ENCODE peak calls at places on chromosomes 7 and 10, in four cellular contexts. One of them, this sample, is unnamed. For H3K9me3, the result is how much of the 10 kb centered on the place peaks cover.

GRCh38 chr7:138527746-138528223 is 67.7 kb downstream of the TRIM24 start:
- DNase-seq in tibial nerve: no peak
- DNase-seq in H9: no peak
- DNase-seq in thoracic aorta: no peak
- DNase-seq in this sample: no peak

GRCh38 chr10:14403846-14404623 is 73.3 kb upstream of the FRMD4A start:
- DNase-seq in tibial nerve: no peak
- DNase-seq in H9: no peak
- DNase-seq in thoracic aorta: no peak
- DNase-seq in this sample: no peak

GRCh38 chr7:134702366-134703240 is 56.0 kb downstream of the BPGM start:
- DNase-seq in tibial nerve: no peak
- DNase-seq in H9: no peak
- DNase-seq in thoracic aorta: no peak
- DNase-seq in this sample: no peak

GRCh38 chr7:79622781-79623180 is 169.3 kb upstream of the MAGI2 start:
- DNase-seq in tibial nerve: no peak
- DNase-seq in H9: no peak
- DNase-seq in thoracic aorta: no peak
- DNase-seq in this sample: no peak

GRCh38 chr7:148116195-148116594 is 474.4 kb upstream of the C7orf33 start:
- DNase-seq in tibial nerve: no peak
- DNase-seq in H9: no peak
- DNase-seq in thoracic aorta: no peak
- DNase-seq in this sample: no peak

GRCh38 chr10:63346015-63346441 is 119.7 kb downstream of the JMJD1C start:
- DNase-seq in tibial nerve: no peak
- DNase-seq in H9: no peak
- DNase-seq in thoracic aorta: no peak
- DNase-seq in this sample: no peak

GRCh38 chr7:36943591-36944430 is 219.5 kb upstream of the AOAH start:
- DNase-seq in tibial nerve: no peak
- DNase-seq in H9: no peak
- DNase-seq in thoracic aorta: no peak
- DNase-seq in this sample: no peak

GRCh38 chr7:84624527-84624926 is 429.9 kb upstream of the SEMA3A start:
- DNase-seq in tibial nerve: no peak
- DNase-seq in H9: no peak
- DNase-seq in thoracic aorta: no peak
- DNase-seq in this sample: no peak

GRCh38 chr7:68841004-68841403 is 757.3 kb upstream of the AUTS2 start:
- DNase-seq in tibial nerve: no peak
- DNase-seq in H9: no peak
- DNase-seq in thoracic aorta: no peak
- DNase-seq in this sample: no peak

GRCh38 chr10:74825371-74826141 is 844 bp upstream of the KAT6B start:
- DNase-seq in tibial nerve: no peak
- DNase-seq in H9: no peak
- DNase-seq in thoracic aorta: no peak
- DNase-seq in this sample: peak

GRCh38 chr10:11009471-11010308 is 8.0 kb upstream of the CELF2 start:
- DNase-seq in tibial nerve: no peak
- DNase-seq in H9: no peak
- DNase-seq in thoracic aorta: no peak
- DNase-seq in this sample: no peak

GRCh38 chr10:99619090-99619800 is 994 bp downstream of the SLC25A28 start:
- DNase-seq in tibial nerve: no peak
- DNase-seq in H9: no peak
- DNase-seq in thoracic aorta: no peak
- DNase-seq in this sample: no peak

GRCh38 chr10:43049081-43049551 is 27.8 kb upstream of the RET start:
- DNase-seq in tibial nerve: no peak
- DNase-seq in H9: no peak
- DNase-seq in thoracic aorta: no peak
- DNase-seq in this sample: peak

GRCh38 chr7:17097668-17098297 is 200.7 kb upstream of the AHR start:
- DNase-seq in tibial nerve: no peak
- DNase-seq in H9: no peak
- DNase-seq in thoracic aorta: no peak
- DNase-seq in this sample: no peak

GRCh38 chr7:111198255-111198654 is 107.3 kb downstream of the LRRN3 start:
- DNase-seq in tibial nerve: peak
- DNase-seq in H9: no peak
- DNase-seq in thoracic aorta: no peak
- DNase-seq in this sample: no peak

GRCh38 chr7:137755438-137755837 is 91.3 kb downstream of the DGKI start:
- DNase-seq in tibial nerve: no peak
- DNase-seq in H9: no peak
- DNase-seq in thoracic aorta: no peak
- DNase-seq in this sample: no peak

GRCh38 chr10:17026686-17027485 is 102.7 kb downstream of the CUBN start:
- DNase-seq in tibial nerve: no peak
- DNase-seq in H9: no peak
- DNase-seq in thoracic aorta: no peak
- DNase-seq in this sample: no peak

GRCh38 chr10:24202181-24202570 is 6.8 kb upstream of the KIAA1217 start:
- DNase-seq in tibial nerve: no peak
- DNase-seq in H9: peak
- DNase-seq in thoracic aorta: no peak
- DNase-seq in this sample: no peak

GRCh38 chr10:88389456-88389855 is 193.7 kb downstream of the RNLS start:
- DNase-seq in tibial nerve: peak
- DNase-seq in H9: no peak
- DNase-seq in thoracic aorta: no peak
- DNase-seq in this sample: no peak

GRCh38 chr10:100009283-100009792 is 409 bp downstream of the DNMBP start:
- DNase-seq in tibial nerve: peak
- DNase-seq in H9: no peak
- DNase-seq in thoracic aorta: no peak
- DNase-seq in this sample: peak

GRCh38 chr7:79142706-79143105 is 310.8 kb downstream of the MAGI2 start:
- DNase-seq in tibial nerve: no peak
- DNase-seq in H9: no peak
- DNase-seq in thoracic aorta: no peak
- DNase-seq in this sample: no peak

GRCh38 chr10:17476073-17476472 is 21.7 kb upstream of the ST8SIA6 start:
- DNase-seq in tibial nerve: no peak
- DNase-seq in H9: no peak
- DNase-seq in thoracic aorta: no peak
- DNase-seq in this sample: no peak

GRCh38 chr10:80664071-80664680 is 126.5 kb downstream of the SH2D4B start:
- DNase-seq in tibial nerve: peak
- DNase-seq in H9: peak
- DNase-seq in thoracic aorta: peak
- DNase-seq in this sample: no peak

GRCh38 chr10:77837248-77837924 is 89.2 kb downstream of the DLG5 start:
- DNase-seq in tibial nerve: peak
- DNase-seq in H9: peak
- DNase-seq in thoracic aorta: no peak
- DNase-seq in this sample: no peak

GRCh38 chr10:125161570-125162139 is 1.3 kb upstream of the CTBP2 start:
- DNase-seq in tibial nerve: no peak
- DNase-seq in H9: no peak
- DNase-seq in thoracic aorta: no peak
- DNase-seq in this sample: no peak

GRCh38 chr10:125160856-125161569 is 650 bp upstream of the CTBP2 start:
- DNase-seq in tibial nerve: peak
- DNase-seq in H9: peak
- DNase-seq in thoracic aorta: no peak
- DNase-seq in this sample: peak

GRCh38 chr10:125163803-125164202 is 3.4 kb upstream of the CTBP2 start:
- DNase-seq in tibial nerve: no peak
- DNase-seq in H9: no peak
- DNase-seq in thoracic aorta: no peak
- DNase-seq in this sample: peak

GRCh38 chr10:125164421-125164820 is 4.1 kb upstream of the CTBP2 start:
- DNase-seq in tibial nerve: no peak
- DNase-seq in H9: no peak
- DNase-seq in thoracic aorta: no peak
- DNase-seq in this sample: no peak

DNA sequence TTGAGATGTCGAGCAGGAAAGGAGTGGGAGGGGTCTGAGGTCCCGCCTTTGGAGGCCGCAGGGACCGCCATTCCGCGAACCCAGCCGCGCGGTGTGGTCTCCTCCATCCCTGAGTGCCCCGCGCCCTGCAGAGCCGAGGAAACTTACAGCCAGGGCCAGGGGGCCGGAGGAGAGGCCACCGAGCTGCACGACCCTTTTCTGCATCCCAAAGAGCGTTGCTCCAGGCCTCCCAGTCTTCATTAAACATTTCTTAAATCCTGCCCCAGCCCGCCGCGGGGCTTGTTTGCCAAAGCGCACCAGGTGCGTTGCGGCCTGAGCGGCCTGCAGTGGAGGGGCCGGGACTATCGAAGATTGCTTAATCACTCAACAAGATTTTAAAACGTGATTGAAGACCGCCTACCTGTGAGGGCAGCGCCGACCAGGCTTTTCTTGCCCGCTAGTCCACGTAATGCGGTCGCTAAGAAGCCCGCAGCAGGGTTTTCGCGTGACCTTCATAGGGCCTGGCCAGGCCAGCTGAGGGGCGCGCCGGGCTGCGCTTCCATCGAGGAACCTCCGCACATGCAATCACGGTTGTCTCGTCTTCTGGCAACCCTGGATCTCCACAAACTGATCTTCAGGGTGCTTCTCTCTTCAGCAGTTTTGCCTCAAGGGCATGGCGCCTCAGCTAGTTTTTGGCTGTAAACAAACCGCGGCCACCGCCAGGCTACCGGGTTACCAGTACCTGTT is 2.0 kb upstream of the CTBP2 start:
- DNase-seq in tibial nerve: no peak
- DNase-seq in H9: peak
- DNase-seq in thoracic aorta: no peak
- DNase-seq in this sample: peak
- H3K27ac ChIP-seq in tibial nerve: no peak
- H3K27ac ChIP-seq in H9: peak
- H3K27ac ChIP-seq in thoracic aorta: peak
- H3K27ac ChIP-seq in this sample: peak

GRCh38 chr7:57204411-57204811 is 72.2 kb upstream of the ZNF479 start:
- DNase-seq in tibial nerve: no peak
- DNase-seq in H9: no peak
- DNase-seq in thoracic aorta: no peak
- DNase-seq in this sample: no peak
- H3K9me3 ChIP-seq in tibial nerve: under half
- H3K9me3 ChIP-seq in H9: half or more
- H3K9me3 ChIP-seq in thoracic aorta: under half
- H3K9me3 ChIP-seq in this sample: under half

GRCh38 chr10:102431452-102432124 is 786 bp downstream of the CUEDC2 start:
- DNase-seq in tibial nerve: no peak
- DNase-seq in H9: no peak
- DNase-seq in thoracic aorta: no peak
- DNase-seq in this sample: no peak
- TF ChIP-seq CTCF in tibial nerve: no peak
- TF ChIP-seq CTCF in H9: no peak
- TF ChIP-seq CTCF in thoracic aorta: no peak
- TF ChIP-seq CTCF in this sample: no peak

GRCh38 chr10:32246685-32247084 is 100.3 kb downstream of the EPC1 start:
- DNase-seq in tibial nerve: no peak
- DNase-seq in H9: no peak
- DNase-seq in thoracic aorta: no peak
- DNase-seq in this sample: no peak

GRCh38 chr10:32241946-32242345 is 105.0 kb downstream of the EPC1 start:
- DNase-seq in tibial nerve: no peak
- DNase-seq in H9: no peak
- DNase-seq in thoracic aorta: no peak
- DNase-seq in this sample: no peak

GRCh38 chr10:32244011-32244410 is 102.9 kb downstream of the EPC1 start:
- DNase-seq in tibial nerve: no peak
- DNase-seq in H9: no peak
- DNase-seq in thoracic aorta: no peak
- DNase-seq in this sample: no peak

GRCh38 chr10:32245760-32246159 is 101.2 kb downstream of the EPC1 start:
- DNase-seq in tibial nerve: no peak
- DNase-seq in H9: no peak
- DNase-seq in thoracic aorta: no peak
- DNase-seq in this sample: no peak

GRCh38 chr10:32244421-32245207 is 102.3 kb downstream of the EPC1 start:
- DNase-seq in tibial nerve: no peak
- DNase-seq in H9: no peak
- DNase-seq in thoracic aorta: no peak
- DNase-seq in this sample: no peak
- H3K27ac ChIP-seq in tibial nerve: no peak
- H3K27ac ChIP-seq in H9: no peak
- H3K27ac ChIP-seq in thoracic aorta: no peak
- H3K27ac ChIP-seq in this sample: no peak

GRCh38 chr7:19080076-19080475 is 37.4 kb downstream of the TWIST1 start:
- DNase-seq in tibial nerve: no peak
- DNase-seq in H9: no peak
- DNase-seq in thoracic aorta: no peak
- DNase-seq in this sample: no peak
- H3K9me3 ChIP-seq in tibial nerve: under half
- H3K9me3 ChIP-seq in H9: under half
- H3K9me3 ChIP-seq in thoracic aorta: under half
- H3K9me3 ChIP-seq in this sample: under half

GRCh38 chr10:93476756-93477155 is 5.4 kb downstream of the MYOF start:
- DNase-seq in tibial nerve: no peak
- DNase-seq in H9: no peak
- DNase-seq in thoracic aorta: no peak
- DNase-seq in this sample: no peak
- TF ChIP-seq CTCF in tibial nerve: no peak
- TF ChIP-seq CTCF in H9: no peak
- TF ChIP-seq CTCF in thoracic aorta: no peak
- TF ChIP-seq CTCF in this sample: no peak